ENCODE peak calls at places on chromosomes 2 and 18, in ten cellular contexts. One of them, this sample, is unnamed.

GRCh38 chr2:41222593-41222992 is 770.7 kb upstream of the SLC8A1 start:
- DNase-seq in uterus: no peak
- DNase-seq in astrocyte: no peak
- DNase-seq in H7: no peak
- DNase-seq in thoracic aorta: no peak
- DNase-seq in heart left ventricle: no peak
- DNase-seq in GM23248: no peak
- DNase-seq in right atrium auricular region: no peak
- DNase-seq in tibial nerve: no peak
- DNase-seq in mesendoderm: peak; percentile 6
- DNase-seq in this sample: no peak

GRCh38 chr2:54240515-54241219 is 15.4 kb downstream of the TSPYL6 start:
- DNase-seq in H7: peak; percentile 35
- DNase-seq in mesendoderm: peak; percentile 43
- DNase-seq in astrocyte: peak; percentile 67
- DNase-seq in uterus: no peak
- DNase-seq in right atrium auricular region: peak; percentile 85
- DNase-seq in thoracic aorta: no peak
- DNase-seq in tibial nerve: peak; percentile 76
- DNase-seq in heart left ventricle: peak; percentile 53
- DNase-seq in GM23248: peak; percentile 92
- DNase-seq in this sample: no peak

GRCh38 chr2:102061962-102062795 is 70.4 kb downstream of the IL1R2 start:
- DNase-seq in mesendoderm: no peak
- DNase-seq in right atrium auricular region: no peak
- DNase-seq in H7: no peak
- DNase-seq in tibial nerve: no peak
- DNase-seq in astrocyte: peak; percentile 89
- DNase-seq in thoracic aorta: no peak
- DNase-seq in uterus: no peak
- DNase-seq in heart left ventricle: peak; percentile 65
- DNase-seq in GM23248: peak; percentile 94
- DNase-seq in this sample: no peak

GRCh38 chr2:235300368-235301201 is 193.3 kb upstream of the AGAP1 start:
- DNase-seq in mesendoderm: no peak
- DNase-seq in uterus: no peak
- DNase-seq in thoracic aorta: no peak
- DNase-seq in heart left ventricle: no peak
- DNase-seq in GM23248: peak; percentile 64
- DNase-seq in H7: no peak
- DNase-seq in right atrium auricular region: no peak
- DNase-seq in astrocyte: peak; percentile 79
- DNase-seq in tibial nerve: peak; percentile 17
- DNase-seq in this sample: peak; percentile 27

GRCh38 chr2:29006092-29006985 is 25.2 kb downstream of the TOGARAM2 start:
- DNase-seq in H7: no peak
- DNase-seq in right atrium auricular region: no peak
- DNase-seq in thoracic aorta: no peak
- DNase-seq in GM23248: no peak
- DNase-seq in uterus: no peak
- DNase-seq in mesendoderm: no peak
- DNase-seq in heart left ventricle: peak; percentile 31
- DNase-seq in astrocyte: no peak
- DNase-seq in tibial nerve: no peak
- DNase-seq in this sample: no peak

GRCh38 chr2:98886066-98886554 is 49.9 kb downstream of the CRACDL start:
- DNase-seq in mesendoderm: no peak
- DNase-seq in GM23248: no peak
- DNase-seq in uterus: no peak
- DNase-seq in heart left ventricle: no peak
- DNase-seq in thoracic aorta: no peak
- DNase-seq in right atrium auricular region: peak; percentile 9
- DNase-seq in tibial nerve: no peak
- DNase-seq in astrocyte: no peak
- DNase-seq in H7: no peak
- DNase-seq in this sample: no peak

GRCh38 chr2:44943031-44943692 is 1.7 kb downstream of the SIX3 start:
- DNase-seq in GM23248: peak; percentile 46
- DNase-seq in uterus: no peak
- DNase-seq in heart left ventricle: no peak
- DNase-seq in right atrium auricular region: no peak
- DNase-seq in astrocyte: no peak
- DNase-seq in mesendoderm: peak; percentile 50
- DNase-seq in tibial nerve: no peak
- DNase-seq in H7: peak; percentile 66
- DNase-seq in thoracic aorta: no peak
- DNase-seq in this sample: no peak

GRCh38 chr2:217465136-217465535 is 537.7 kb downstream of the TNS1 start:
- DNase-seq in GM23248: no peak
- DNase-seq in heart left ventricle: no peak
- DNase-seq in mesendoderm: no peak
- DNase-seq in astrocyte: no peak
- DNase-seq in thoracic aorta: no peak
- DNase-seq in right atrium auricular region: no peak
- DNase-seq in tibial nerve: no peak
- DNase-seq in uterus: no peak
- DNase-seq in H7: no peak
- DNase-seq in this sample: no peak

GRCh38 chr18:72868666-72869661 is 1.2 kb upstream of the NETO1 start:
- DNase-seq in mesendoderm: peak; percentile 42
- DNase-seq in heart left ventricle: no peak
- DNase-seq in uterus: no peak
- DNase-seq in GM23248: no peak
- DNase-seq in H7: peak; percentile 70
- DNase-seq in astrocyte: no peak
- DNase-seq in right atrium auricular region: no peak
- DNase-seq in thoracic aorta: no peak
- DNase-seq in tibial nerve: no peak
- DNase-seq in this sample: no peak

GRCh38 chr2:239666855-239667376 is 266.1 kb upstream of the HDAC4 start:
- DNase-seq in uterus: no peak
- DNase-seq in mesendoderm: no peak
- DNase-seq in thoracic aorta: no peak
- DNase-seq in astrocyte: no peak
- DNase-seq in H7: no peak
- DNase-seq in heart left ventricle: no peak
- DNase-seq in GM23248: no peak
- DNase-seq in right atrium auricular region: no peak
- DNase-seq in tibial nerve: no peak
- DNase-seq in this sample: no peak

GRCh38 chr2:9771481-9772017 is 71.7 kb upstream of the TAF1B start:
- DNase-seq in GM23248: peak; percentile 94
- DNase-seq in heart left ventricle: peak; percentile 48
- DNase-seq in mesendoderm: no peak
- DNase-seq in H7: peak; percentile 64
- DNase-seq in astrocyte: peak; percentile 55
- DNase-seq in right atrium auricular region: no peak
- DNase-seq in tibial nerve: peak; percentile 23
- DNase-seq in uterus: no peak
- DNase-seq in thoracic aorta: no peak
- DNase-seq in this sample: no peak

GRCh38 chr2:226607379-226607778 is 192.2 kb downstream of the IRS1 start:
- DNase-seq in thoracic aorta: no peak
- DNase-seq in astrocyte: peak; percentile 94
- DNase-seq in uterus: no peak
- DNase-seq in H7: no peak
- DNase-seq in mesendoderm: no peak
- DNase-seq in GM23248: peak; percentile 88
- DNase-seq in tibial nerve: no peak
- DNase-seq in right atrium auricular region: no peak
- DNase-seq in heart left ventricle: no peak
- DNase-seq in this sample: no peak

GRCh38 chr18:39911716-39912115 is 2043.3 kb upstream of the PIK3C3 start:
- DNase-seq in astrocyte: no peak
- DNase-seq in uterus: no peak
- DNase-seq in mesendoderm: no peak
- DNase-seq in right atrium auricular region: no peak
- DNase-seq in H7: no peak
- DNase-seq in heart left ventricle: no peak
- DNase-seq in tibial nerve: no peak
- DNase-seq in GM23248: no peak
- DNase-seq in thoracic aorta: no peak
- DNase-seq in this sample: no peak

GRCh38 chr2:43278683-43279220 is 52.3 kb upstream of the ZFP36L2 start:
- DNase-seq in heart left ventricle: no peak
- DNase-seq in right atrium auricular region: no peak
- DNase-seq in H7: no peak
- DNase-seq in tibial nerve: no peak
- DNase-seq in astrocyte: no peak
- DNase-seq in thoracic aorta: no peak
- DNase-seq in mesendoderm: no peak
- DNase-seq in uterus: no peak
- DNase-seq in GM23248: no peak
- DNase-seq in this sample: no peak

GRCh38 chr2:133568172-133568571 is at the start of gene NCKAP5:
- DNase-seq in mesendoderm: no peak
- DNase-seq in right atrium auricular region: peak; percentile 63
- DNase-seq in GM23248: peak; percentile 55
- DNase-seq in H7: no peak
- DNase-seq in heart left ventricle: no peak
- DNase-seq in thoracic aorta: no peak
- DNase-seq in astrocyte: peak; percentile 60
- DNase-seq in uterus: no peak
- DNase-seq in tibial nerve: peak; percentile 27
- DNase-seq in this sample: no peak
- H3K27me3 ChIP-seq in mesendoderm: no peaks in the 10 kb centered on the region
- H3K27me3 ChIP-seq in right atrium auricular region: no peaks in the 10 kb centered on the region
- H3K27me3 ChIP-seq in GM23248: no peaks in the 10 kb centered on the region
- H3K27me3 ChIP-seq in H7: no peaks in the 10 kb centered on the region
- H3K27me3 ChIP-seq in heart left ventricle: no peaks in the 10 kb centered on the region
- H3K27me3 ChIP-seq in thoracic aorta: no peaks in the 10 kb centered on the region
- H3K27me3 ChIP-seq in astrocyte: no peaks in the 10 kb centered on the region
- H3K27me3 ChIP-seq in uterus: no peaks in the 10 kb centered on the region
- H3K27me3 ChIP-seq in tibial nerve: no peaks in the 10 kb centered on the region
- H3K27me3 ChIP-seq in this sample: no peaks in the 10 kb centered on the region

DNA sequence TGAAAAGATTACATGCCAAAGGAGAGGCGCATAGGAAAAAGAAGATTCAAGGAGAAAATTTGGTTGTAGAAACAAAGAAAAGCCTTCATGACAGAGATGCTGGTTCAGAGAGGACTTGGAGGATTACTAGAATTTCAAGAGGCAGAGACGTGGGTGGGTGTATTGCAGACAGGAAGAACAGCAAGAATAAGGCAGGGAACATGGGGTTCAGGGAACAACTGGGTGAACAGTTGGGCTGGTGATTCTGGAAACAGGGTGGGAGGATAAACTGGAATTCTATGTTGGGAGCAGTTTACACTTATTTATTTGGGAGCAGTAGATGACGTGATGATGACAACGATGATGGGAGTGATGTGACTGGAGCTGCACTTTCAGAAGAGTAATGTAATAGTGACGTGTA is 18.4 kb upstream of the GMCL1 start:
- DNase-seq in GM23248: no peak
- DNase-seq in tibial nerve: peak; percentile 2
- DNase-seq in mesendoderm: no peak
- DNase-seq in heart left ventricle: no peak
- DNase-seq in astrocyte: no peak
- DNase-seq in right atrium auricular region: no peak
- DNase-seq in thoracic aorta: no peak
- DNase-seq in uterus: no peak
- DNase-seq in H7: no peak
- DNase-seq in this sample: no peak
- H3K36me3 ChIP-seq in GM23248: peaks cover 27% of the 10 kb centered on the region
- H3K36me3 ChIP-seq in tibial nerve: no peaks in the 10 kb centered on the region
- H3K36me3 ChIP-seq in mesendoderm: no peaks in the 10 kb centered on the region
- H3K36me3 ChIP-seq in heart left ventricle: peaks cover 48% of the 10 kb centered on the region
- H3K36me3 ChIP-seq in astrocyte: peaks cover 3% of the 10 kb centered on the region
- H3K36me3 ChIP-seq in right atrium auricular region: peaks cover 50% of the 10 kb centered on the region
- H3K36me3 ChIP-seq in thoracic aorta: peaks cover 40% of the 10 kb centered on the region
- H3K36me3 ChIP-seq in uterus: no peaks in the 10 kb centered on the region
- H3K36me3 ChIP-seq in H7: no peaks in the 10 kb centered on the region
- H3K36me3 ChIP-seq in this sample: peaks cover 13% of the 10 kb centered on the region

GRCh38 chr2:127584516-127585033 is 49.1 kb downstream of the MYO7B start:
- DNase-seq in uterus: no peak
- DNase-seq in GM23248: no peak
- DNase-seq in right atrium auricular region: peak; percentile 36
- DNase-seq in tibial nerve: no peak
- DNase-seq in H7: peak; percentile 15
- DNase-seq in mesendoderm: no peak
- DNase-seq in astrocyte: no peak
- DNase-seq in thoracic aorta: no peak
- DNase-seq in heart left ventricle: no peak
- DNase-seq in this sample: no peak
- H3K4me3 ChIP-seq in uterus: no peak overlapping the region
- H3K4me3 ChIP-seq in GM23248: no peak overlapping the region
- H3K4me3 ChIP-seq in right atrium auricular region: no peak overlapping the region
- H3K4me3 ChIP-seq in tibial nerve: no peak overlapping the region
- H3K4me3 ChIP-seq in H7: no peak overlapping the region
- H3K4me3 ChIP-seq in mesendoderm: no peak overlapping the region
- H3K4me3 ChIP-seq in astrocyte: no peak overlapping the region
- H3K4me3 ChIP-seq in thoracic aorta: no peak overlapping the region
- H3K4me3 ChIP-seq in heart left ventricle: no peak overlapping the region
- H3K4me3 ChIP-seq in this sample: no peak overlapping the region

DNA sequence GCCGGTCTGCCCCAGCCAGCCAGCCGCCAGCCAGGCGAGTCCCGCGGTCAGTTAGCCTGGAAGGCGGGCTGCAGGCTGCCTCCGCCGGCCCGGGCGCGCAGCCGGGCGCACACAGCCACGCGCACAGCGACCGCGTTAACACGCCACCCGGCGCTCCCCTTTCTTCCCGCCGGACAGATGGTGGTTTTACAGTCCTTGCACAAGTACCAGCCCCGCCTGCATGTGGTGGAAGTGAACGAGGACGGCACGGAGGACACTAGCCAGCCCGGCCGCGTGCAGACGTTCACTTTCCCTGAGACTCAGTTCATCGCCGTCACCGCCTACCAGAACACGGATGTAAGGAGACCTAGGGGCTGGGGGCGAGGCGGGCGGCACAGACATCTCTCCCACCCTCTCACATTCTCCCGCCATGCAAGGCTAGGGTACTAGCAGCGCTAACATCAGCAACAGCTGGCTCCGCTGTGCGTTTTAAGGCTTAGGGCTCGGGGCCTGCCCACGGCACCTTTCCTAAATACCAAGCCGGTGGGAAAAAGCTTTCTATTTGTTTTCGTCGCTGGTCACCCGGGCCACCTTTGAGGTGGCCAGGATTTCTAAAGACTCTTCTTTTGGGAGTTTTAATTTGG is 2.7 kb downstream of the TBR1 start:
- DNase-seq in GM23248: peak; percentile 45
- DNase-seq in mesendoderm: peak; percentile 78
- DNase-seq in astrocyte: no peak
- DNase-seq in heart left ventricle: no peak
- DNase-seq in thoracic aorta: no peak
- DNase-seq in tibial nerve: no peak
- DNase-seq in uterus: no peak
- DNase-seq in right atrium auricular region: no peak
- DNase-seq in H7: peak; percentile 82
- DNase-seq in this sample: no peak
- H3K27me3 ChIP-seq in GM23248: peaks cover 89% of the 10 kb centered on the region
- H3K27me3 ChIP-seq in mesendoderm: peaks cover 57% of the 10 kb centered on the region
- H3K27me3 ChIP-seq in astrocyte: peaks cover 92% of the 10 kb centered on the region
- H3K27me3 ChIP-seq in heart left ventricle: peaks cover 98% of the 10 kb centered on the region
- H3K27me3 ChIP-seq in thoracic aorta: peaks cover 34% of the 10 kb centered on the region
- H3K27me3 ChIP-seq in tibial nerve: peaks cover 99% of the 10 kb centered on the region
- H3K27me3 ChIP-seq in uterus: peaks cover 13% of the 10 kb centered on the region
- H3K27me3 ChIP-seq in right atrium auricular region: peaks cover 72% of the 10 kb centered on the region
- H3K27me3 ChIP-seq in H7: peaks cover 100% of the 10 kb centered on the region
- H3K27me3 ChIP-seq in this sample: peaks cover 60% of the 10 kb centered on the region